ENCODE peak calls at places on chromosomes 6 and 20, in five cellular contexts. One of them, this sample, is unnamed.

GRCh38 chr20:63738687-63739128 is 868 bp upstream of the SLC2A4RG start:
- DNase-seq in CD4-positive, alpha-beta T cell: no peak
- DNase-seq in cardiac muscle cell: peak; percentile 29
- DNase-seq in adipocyte: peak; percentile 5
- DNase-seq in NT2/D1: no peak
- DNase-seq in this sample: no peak

GRCh38 chr6:76840025-76840745 is 623.1 kb downstream of the HTR1B start:
- DNase-seq in cardiac muscle cell: no peak
- DNase-seq in NT2/D1: no peak
- DNase-seq in adipocyte: no peak
- DNase-seq in CD4-positive, alpha-beta T cell: no peak
- DNase-seq in this sample: no peak

GRCh38 chr6:118843685-118844390 is 50.1 kb upstream of the ASF1A start:
- DNase-seq in NT2/D1: no peak
- DNase-seq in cardiac muscle cell: peak; percentile 20
- DNase-seq in adipocyte: no peak
- DNase-seq in CD4-positive, alpha-beta T cell: no peak
- DNase-seq in this sample: no peak

GRCh38 chr6:30893666-30894065 is 9.3 kb downstream of the DDR1 start:
- DNase-seq in cardiac muscle cell: no peak
- DNase-seq in NT2/D1: no peak
- DNase-seq in CD4-positive, alpha-beta T cell: no peak
- DNase-seq in adipocyte: no peak
- DNase-seq in this sample: no peak

GRCh38 chr6:20340459-20340858 is 61.2 kb upstream of the E2F3 start:
- DNase-seq in adipocyte: no peak
- DNase-seq in NT2/D1: no peak
- DNase-seq in CD4-positive, alpha-beta T cell: no peak
- DNase-seq in cardiac muscle cell: no peak
- DNase-seq in this sample: no peak

GRCh38 chr6:158408552-158409130 is 96.4 kb downstream of the TULP4 start:
- DNase-seq in CD4-positive, alpha-beta T cell: no peak
- DNase-seq in cardiac muscle cell: peak; percentile 96
- DNase-seq in adipocyte: peak; percentile 65
- DNase-seq in NT2/D1: no peak
- DNase-seq in this sample: no peak

GRCh38 chr20:41005361-41005729 is 23.3 kb upstream of the TOP1 start:
- DNase-seq in adipocyte: peak; percentile 76
- DNase-seq in cardiac muscle cell: peak; percentile 99
- DNase-seq in NT2/D1: no peak
- DNase-seq in CD4-positive, alpha-beta T cell: no peak
- DNase-seq in this sample: no peak

GRCh38 chr6:7042056-7042653 is 65.6 kb upstream of the RREB1 start:
- DNase-seq in NT2/D1: no peak
- DNase-seq in cardiac muscle cell: peak; percentile 44
- DNase-seq in adipocyte: no peak
- DNase-seq in CD4-positive, alpha-beta T cell: no peak
- DNase-seq in this sample: no peak

GRCh38 chr6:24931296-24931695 is 4.5 kb downstream of the RIPOR2 start:
- DNase-seq in adipocyte: no peak
- DNase-seq in CD4-positive, alpha-beta T cell: no peak
- DNase-seq in NT2/D1: no peak
- DNase-seq in cardiac muscle cell: peak; percentile 55
- DNase-seq in this sample: no peak

GRCh38 chr20:17681741-17682102 is 320 bp downstream of the RRBP1 start:
- DNase-seq in NT2/D1: no peak
- DNase-seq in CD4-positive, alpha-beta T cell: peak; percentile 10
- DNase-seq in cardiac muscle cell: no peak
- DNase-seq in adipocyte: peak; percentile 53
- DNase-seq in this sample: no peak

GRCh38 chr6:35302604-35303218 is 5.1 kb downstream of the DEF6 start:
- DNase-seq in NT2/D1: peak; percentile 20
- DNase-seq in adipocyte: no peak
- DNase-seq in cardiac muscle cell: peak; percentile 29
- DNase-seq in CD4-positive, alpha-beta T cell: peak; percentile 82
- DNase-seq in this sample: no peak

GRCh38 chr6:112014483-112014882 is 39.4 kb upstream of the CCN6 start:
- DNase-seq in CD4-positive, alpha-beta T cell: no peak
- DNase-seq in NT2/D1: no peak
- DNase-seq in adipocyte: peak; percentile 76
- DNase-seq in cardiac muscle cell: peak; percentile 71
- DNase-seq in this sample: no peak

GRCh38 chr20:1943267-1944002 is 48.2 kb downstream of the SIRPA start:
- DNase-seq in CD4-positive, alpha-beta T cell: no peak
- DNase-seq in adipocyte: no peak
- DNase-seq in cardiac muscle cell: no peak
- DNase-seq in NT2/D1: no peak
- DNase-seq in this sample: no peak

DNA sequence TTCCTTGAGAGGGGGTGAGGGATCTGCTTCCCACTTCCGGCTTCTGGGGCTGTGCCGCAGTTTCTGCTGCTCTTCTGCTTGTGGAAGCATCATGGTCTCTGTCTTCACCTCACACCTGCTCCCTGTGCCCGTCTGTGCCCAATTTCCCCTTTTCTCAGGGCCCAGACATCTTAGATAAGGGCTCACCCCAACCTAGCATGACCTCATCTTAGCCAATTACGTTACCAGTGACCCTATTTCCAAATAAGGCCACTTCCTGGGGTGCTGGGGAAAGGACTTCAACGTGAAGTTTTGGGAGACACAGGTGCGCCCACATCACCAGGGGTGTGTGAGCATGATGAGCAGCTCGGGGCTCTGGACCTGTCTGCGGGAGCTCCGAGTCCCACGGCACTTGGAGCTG is 20.7 kb upstream of the RBBP8NL start:
- DNase-seq in CD4-positive, alpha-beta T cell: no peak
- DNase-seq in adipocyte: no peak
- DNase-seq in NT2/D1: no peak
- DNase-seq in cardiac muscle cell: no peak
- DNase-seq in this sample: no peak
- H3K27me3 ChIP-seq in CD4-positive, alpha-beta T cell: no peaks in the 10 kb centered on the region
- H3K27me3 ChIP-seq in adipocyte: peaks cover 57% of the 10 kb centered on the region
- H3K27me3 ChIP-seq in NT2/D1: peaks cover 4% of the 10 kb centered on the region
- H3K27me3 ChIP-seq in cardiac muscle cell: no peaks in the 10 kb centered on the region
- H3K27me3 ChIP-seq in this sample: no peaks in the 10 kb centered on the region

DNA sequence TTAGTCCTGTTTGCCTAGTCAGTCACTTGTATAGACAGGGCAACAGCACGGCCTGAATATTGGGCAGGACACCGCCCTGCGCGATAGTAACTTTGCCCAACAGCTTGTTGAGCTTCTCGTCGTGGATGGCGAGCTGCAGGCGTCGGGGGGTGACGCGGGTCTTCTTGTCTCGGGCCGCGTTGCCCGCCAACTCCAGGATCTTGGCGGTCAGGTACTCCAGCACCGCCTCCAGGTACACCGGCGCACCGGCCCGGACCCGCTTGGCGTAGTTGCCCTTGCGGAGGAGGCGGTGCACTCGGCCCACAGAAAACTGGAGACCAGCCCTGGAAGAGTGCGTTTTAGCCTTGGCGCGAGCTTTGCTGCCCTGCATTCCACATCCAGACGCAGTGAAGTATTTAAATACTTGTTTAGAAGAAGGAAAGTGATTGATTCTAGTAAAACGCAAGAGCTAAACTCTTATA is 92.8 kb upstream of the BTN3A2 start:
- DNase-seq in NT2/D1: no peak
- DNase-seq in adipocyte: no peak
- DNase-seq in CD4-positive, alpha-beta T cell: peak; percentile 41
- DNase-seq in cardiac muscle cell: no peak
- DNase-seq in this sample: no peak
- H3K27me3 ChIP-seq in NT2/D1: no peaks in the 10 kb centered on the region
- H3K27me3 ChIP-seq in adipocyte: no peaks in the 10 kb centered on the region
- H3K27me3 ChIP-seq in CD4-positive, alpha-beta T cell: no peaks in the 10 kb centered on the region
- H3K27me3 ChIP-seq in cardiac muscle cell: no peaks in the 10 kb centered on the region
- H3K27me3 ChIP-seq in this sample: no peaks in the 10 kb centered on the region

DNA sequence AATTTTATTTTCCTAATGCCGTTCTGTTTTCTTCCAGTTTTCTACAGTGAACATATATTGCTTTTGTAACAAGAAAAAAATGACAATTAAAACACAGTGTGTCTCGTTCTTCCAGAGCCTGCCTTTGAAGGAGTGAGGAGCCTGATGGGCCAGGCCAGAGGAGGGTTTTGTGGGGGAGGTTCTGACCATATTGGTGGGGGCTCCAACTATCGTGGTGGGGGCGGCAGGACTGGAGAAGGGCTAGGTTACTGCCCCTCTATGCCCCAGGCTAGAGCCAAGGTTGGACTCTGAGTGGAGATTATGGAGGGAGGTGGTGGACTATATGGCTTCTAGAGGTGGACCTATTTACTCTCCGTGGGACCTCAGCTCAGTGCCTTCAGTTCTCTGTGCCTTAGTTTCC is 24.0 kb downstream of the DLGAP4 start:
- DNase-seq in adipocyte: no peak
- DNase-seq in NT2/D1: no peak
- DNase-seq in cardiac muscle cell: no peak
- DNase-seq in CD4-positive, alpha-beta T cell: no peak
- DNase-seq in this sample: no peak
- H3K27me3 ChIP-seq in adipocyte: peaks cover 32% of the 10 kb centered on the region
- H3K27me3 ChIP-seq in NT2/D1: no peaks in the 10 kb centered on the region
- H3K27me3 ChIP-seq in cardiac muscle cell: no peaks in the 10 kb centered on the region
- H3K27me3 ChIP-seq in CD4-positive, alpha-beta T cell: peaks cover 28% of the 10 kb centered on the region
- H3K27me3 ChIP-seq in this sample: peaks cover 18% of the 10 kb centered on the region

DNA sequence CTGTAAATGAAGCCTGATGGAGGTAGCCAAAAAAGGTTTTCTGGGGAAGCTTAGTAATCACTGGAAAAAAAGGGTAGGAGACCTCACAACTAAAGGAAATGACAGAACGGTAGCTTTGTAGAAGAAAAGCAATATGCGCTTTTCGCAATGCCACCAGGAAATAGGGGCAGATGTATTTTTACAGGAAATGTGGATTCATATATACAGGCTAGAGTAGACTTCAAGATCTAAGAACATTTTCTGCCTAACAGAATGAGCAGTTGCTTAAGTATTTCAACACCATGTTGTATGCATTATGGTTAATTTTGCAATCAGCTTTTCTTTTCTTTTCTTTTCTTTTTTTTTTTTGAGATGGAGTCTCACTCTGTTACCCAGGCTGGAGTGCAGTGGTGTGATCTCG is 219.6 kb downstream of the CD83 start:
- DNase-seq in adipocyte: peak; percentile 79
- DNase-seq in NT2/D1: no peak
- DNase-seq in CD4-positive, alpha-beta T cell: no peak
- DNase-seq in cardiac muscle cell: peak; percentile 76
- DNase-seq in this sample: no peak
- H3K27me3 ChIP-seq in adipocyte: no peaks in the 10 kb centered on the region
- H3K27me3 ChIP-seq in NT2/D1: no peaks in the 10 kb centered on the region
- H3K27me3 ChIP-seq in CD4-positive, alpha-beta T cell: no peaks in the 10 kb centered on the region
- H3K27me3 ChIP-seq in cardiac muscle cell: no peaks in the 10 kb centered on the region
- H3K27me3 ChIP-seq in this sample: no peaks in the 10 kb centered on the region

GRCh38 chr20:21562656-21563055 is 48.8 kb upstream of the NKX2-2 start:
- DNase-seq in NT2/D1: no peak
- DNase-seq in CD4-positive, alpha-beta T cell: no peak
- DNase-seq in adipocyte: no peak
- DNase-seq in cardiac muscle cell: no peak
- DNase-seq in this sample: no peak
- H3K27me3 ChIP-seq in NT2/D1: no peaks in the 10 kb centered on the region
- H3K27me3 ChIP-seq in CD4-positive, alpha-beta T cell: no peaks in the 10 kb centered on the region
- H3K27me3 ChIP-seq in adipocyte: peaks cover 20% of the 10 kb centered on the region
- H3K27me3 ChIP-seq in cardiac muscle cell: peaks cover 12% of the 10 kb centered on the region
- H3K27me3 ChIP-seq in this sample: no peaks in the 10 kb centered on the region